ENCODE peak calls at places on chromosome 2, in nine cellular contexts. U is WERI-Rb-1; W is lower leg skin; V is CD8-positive, alpha-beta T cell; X is upper lobe of right lung; A is astrocyte; H is K562; M is A549; Y is thoracic aorta. P is an unnamed sample.

GRCh38 chr2:220946552-220946951 is 625.6 kb downstream of the EPHA4 start:
- DNase-seq in U (no peak), W (no peak), V (no peak), X (no peak), A (peak; percentile 77), H (no peak), M (no peak), Y (no peak), P (no peak)

GRCh38 chr2:31344447-31344846 is 70.1 kb downstream of the XDH start:
- DNase-seq in U (no peak), W (no peak), V (no peak), X (no peak), A (no peak), H (no peak), M (no peak), Y (no peak), P (no peak)

GRCh38 chr2:97761192-97761591 is 47.8 kb downstream of the ZAP70 start:
- DNase-seq in U (no peak), W (no peak), V (peak; percentile 79), X (no peak), A (no peak), H (no peak), M (no peak), Y (no peak), P (no peak)

GRCh38 chr2:168801961-168802824 is at the start of gene NOSTRIN:
- DNase-seq in U (no peak), W (no peak), V (no peak), X (no peak), A (peak; percentile 80), H (peak; percentile 51), M (peak; percentile 92), Y (no peak), P (no peak)

GRCh38 chr2:37566517-37566961 is 104.9 kb downstream of the CDC42EP3 start:
- DNase-seq in U (no peak), W (no peak), V (no peak), X (no peak), A (peak; percentile 70), H (no peak), M (no peak), Y (no peak), P (no peak)

GRCh38 chr2:207334631-207335371 is 169.1 kb upstream of the KLF7 start:
- DNase-seq in U (no peak), W (peak; percentile 90), V (no peak), X (peak; percentile 77), A (peak; percentile 100), H (no peak), M (peak; percentile 88), Y (peak; percentile 80), P (peak; percentile 86)

GRCh38 chr2:118865106-118865505 is 17.7 kb upstream of the EN1 start:
- DNase-seq in U (peak; percentile 52), W (no peak), V (no peak), X (peak; percentile 46), A (no peak), H (peak; percentile 54), M (peak; percentile 55), Y (no peak), P (peak; percentile 10)

GRCh38 chr2:238551091-238551490 is 124.4 kb downstream of the ASB1 start:
- DNase-seq in U (no peak), W (no peak), V (no peak), X (no peak), A (no peak), H (no peak), M (no peak), Y (no peak), P (no peak)

GRCh38 chr2:46389417-46389916 is 89.9 kb upstream of the TMEM247 start:
- DNase-seq in U (peak; percentile 81), W (no peak), V (peak; percentile 27), X (no peak), A (no peak), H (no peak), M (no peak), Y (no peak), P (no peak)

GRCh38 chr2:35461406-35461805 is 894.2 kb upstream of the CRIM1 start:
- DNase-seq in U (no peak), W (no peak), V (no peak), X (no peak), A (no peak), H (no peak), M (no peak), Y (no peak), P (no peak)

GRCh38 chr2:42812899-42813479 is 20.6 kb upstream of the HAAO start:
- DNase-seq in U (peak; percentile 24), W (no peak), V (no peak), X (no peak), A (no peak), H (no peak), M (peak; percentile 69), Y (no peak), P (no peak)

GRCh38 chr2:238838786-238839327 is 9.0 kb upstream of the TWIST2 start:
- DNase-seq in U (no peak), W (peak; percentile 65), V (no peak), X (no peak), A (no peak), H (no peak), M (no peak), Y (no peak), P (no peak)

GRCh38 chr2:120245933-120246332 is 6.7 kb upstream of the RALB start:
- DNase-seq in U (no peak), W (no peak), V (no peak), X (no peak), A (no peak), H (no peak), M (no peak), Y (no peak), P (no peak)

GRCh38 chr2:147945660-147946059 is 74.9 kb downstream of the ORC4 start:
- DNase-seq in U (no peak), W (no peak), V (no peak), X (no peak), A (no peak), H (no peak), M (no peak), Y (no peak), P (no peak)
- TF ChIP-seq CTCF in U (no peak), W (no peak), V (no peak), X (no peak), A (no peak), H (no peak), M (no peak), Y (no peak), P (no peak)

GRCh38 chr2:71453404-71454220 is at the start of gene DYSF:
- DNase-seq in U (no peak), W (no peak), V (no peak), X (peak; percentile 77), A (peak; percentile 31), H (peak; percentile 83), M (no peak), Y (no peak), P (no peak)
- H3K4me3 ChIP-seq in U (peak within 1 kb of the TSS; percentile 4), W (peak within 1 kb of the TSS; percentile 5), V (peak within 1 kb of the TSS; percentile 53), X (peak within 1 kb of the TSS; percentile 56), A (peak within 1 kb of the TSS; percentile 59), H (peak within 1 kb of the TSS; percentile 35), M (no peak within 1 kb of the TSS), Y (peak within 1 kb of the TSS; percentile 79), P (peak within 1 kb of the TSS; percentile 50)

GRCh38 chr2:180980185-180980942 is at the start of gene UBE2E3:
- DNase-seq in U (peak; percentile 86), W (peak; percentile 95), V (peak; percentile 86), X (peak; percentile 92), A (peak; percentile 63), H (peak; percentile 92), M (peak; percentile 77), Y (peak; percentile 19), P (no peak)
- TF ChIP-seq CTCF in U (peak; percentile 81), W (no peak), V (no peak), X (peak; percentile 57), A (peak; percentile 31), H (peak; percentile 52), M (peak; percentile 75), Y (peak; percentile 66), P (peak; percentile 70)

GRCh38 chr2:138504092-138504491 is 2.5 kb downstream of the SPOPL start:
- DNase-seq in U (no peak), W (no peak), V (no peak), X (no peak), A (no peak), H (no peak), M (no peak), Y (no peak), P (no peak)

GRCh38 chr2:138503087-138503442 is 1.5 kb downstream of the SPOPL start:
- DNase-seq in U (no peak), W (no peak), V (no peak), X (no peak), A (no peak), H (no peak), M (no peak), Y (no peak), P (no peak)

GRCh38 chr2:138502253-138503086 is 900 bp downstream of the SPOPL start:
- DNase-seq in U (no peak), W (no peak), V (no peak), X (no peak), A (no peak), H (no peak), M (no peak), Y (no peak), P (no peak)

GRCh38 chr2:138504546-138505239 is 3.1 kb downstream of the SPOPL start:
- DNase-seq in U (no peak), W (no peak), V (no peak), X (no peak), A (no peak), H (no peak), M (no peak), Y (no peak), P (no peak)

DNA sequence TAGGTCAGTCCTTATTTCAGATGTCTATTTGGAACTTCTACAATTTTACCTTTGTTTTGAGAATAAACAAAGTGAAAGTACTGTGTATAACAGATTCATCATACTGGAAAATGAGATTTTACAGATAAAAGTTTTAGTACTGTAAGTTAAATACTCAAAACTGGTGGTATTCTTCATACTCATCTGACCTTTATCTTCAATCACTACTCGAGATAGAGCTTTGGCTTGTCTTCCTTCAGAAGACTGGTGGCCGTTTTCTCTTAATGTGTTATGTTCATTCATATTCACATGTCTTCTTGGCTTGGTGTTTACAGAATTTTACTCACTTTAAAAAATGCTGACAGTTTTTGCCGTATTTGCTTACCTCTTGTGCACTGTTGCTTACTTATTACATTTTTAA is 2.1 kb downstream of the SPOPL start:
- DNase-seq in U (no peak), W (no peak), V (no peak), X (no peak), A (no peak), H (no peak), M (no peak), Y (no peak), P (no peak)
- H3K4me3 ChIP-seq in U (no peak overlapping the region), W (no peak overlapping the region), V (no peak overlapping the region), X (peak overlapping the region; percentile 91), A (peak overlapping the region; percentile 79), H (peak overlapping the region; percentile 67), M (peak overlapping the region; percentile 68), Y (peak overlapping the region; percentile 87), P (no peak overlapping the region)

DNA sequence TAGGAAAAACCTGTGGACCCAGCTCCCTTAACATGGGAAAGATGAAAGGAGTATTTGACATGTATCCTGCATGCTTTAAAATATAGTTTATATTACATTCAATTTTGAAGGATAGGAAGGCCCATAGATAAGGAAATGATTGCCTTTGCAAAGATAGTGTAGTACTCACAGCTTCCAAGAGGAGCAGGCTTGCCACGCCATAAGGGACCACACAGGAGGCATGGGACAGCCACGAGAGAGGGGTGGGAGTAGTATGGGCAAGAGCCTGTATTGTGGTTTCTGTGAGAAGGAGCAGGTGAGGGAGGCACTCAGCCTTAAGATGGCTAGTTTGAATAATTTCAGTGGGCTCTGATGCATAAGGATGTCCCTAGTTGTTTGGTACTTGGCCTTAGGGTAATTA is 740.3 kb downstream of the SATB2 start:
- DNase-seq in U (no peak), W (no peak), V (no peak), X (no peak), A (no peak), H (no peak), M (no peak), Y (no peak), P (no peak)
- TF ChIP-seq CTCF in U (no peak), W (no peak), V (no peak), X (no peak), A (no peak), H (no peak), M (no peak), Y (no peak), P (no peak)

P was measured in retinal pigment epithelial cell.